ENCODE peak calls at places on chromosomes 5 and 9, in nine cellular contexts. One of them, this sample, is unnamed.

GRCh38 chr9:125538092-125538473 is 168.9 kb downstream of the MAPKAP1 start:
- DNase-seq in choroid plexus epithelial cell: peak; percentile 95
- DNase-seq in mucosa of descending colon: peak; percentile 70
- DNase-seq in astrocyte of the spinal cord: peak; percentile 96
- DNase-seq in WTC11: no peak
- DNase-seq in brain microvascular endothelial cell: peak; percentile 91
- DNase-seq in GM13976: no peak
- DNase-seq in fibroblast of lung: peak; percentile 95
- DNase-seq in IMR-90: peak; percentile 95
- DNase-seq in this sample: peak; percentile 94

GRCh38 chr5:14332746-14333145 is 189.6 kb downstream of the TRIO start:
- DNase-seq in WTC11: no peak
- DNase-seq in astrocyte of the spinal cord: no peak
- DNase-seq in GM13976: no peak
- DNase-seq in choroid plexus epithelial cell: no peak
- DNase-seq in fibroblast of lung: no peak
- DNase-seq in brain microvascular endothelial cell: no peak
- DNase-seq in IMR-90: no peak
- DNase-seq in mucosa of descending colon: no peak
- DNase-seq in this sample: no peak

GRCh38 chr5:1497271-1497777 is 26.4 kb downstream of the LPCAT1 start:
- DNase-seq in choroid plexus epithelial cell: no peak
- DNase-seq in fibroblast of lung: no peak
- DNase-seq in brain microvascular endothelial cell: no peak
- DNase-seq in IMR-90: no peak
- DNase-seq in astrocyte of the spinal cord: no peak
- DNase-seq in mucosa of descending colon: no peak
- DNase-seq in WTC11: no peak
- DNase-seq in GM13976: no peak
- DNase-seq in this sample: no peak

GRCh38 chr5:88889165-88890069 is 6.4 kb upstream of the MEF2C start:
- DNase-seq in astrocyte of the spinal cord: peak; percentile 62
- DNase-seq in mucosa of descending colon: peak; percentile 48
- DNase-seq in fibroblast of lung: peak; percentile 72
- DNase-seq in brain microvascular endothelial cell: no peak
- DNase-seq in IMR-90: peak; percentile 13
- DNase-seq in GM13976: peak; percentile 59
- DNase-seq in WTC11: peak; percentile 54
- DNase-seq in choroid plexus epithelial cell: peak; percentile 40
- DNase-seq in this sample: peak; percentile 34

GRCh38 chr5:104431946-104432345 is 869.4 kb upstream of the NUDT12 start:
- DNase-seq in WTC11: no peak
- DNase-seq in choroid plexus epithelial cell: no peak
- DNase-seq in fibroblast of lung: no peak
- DNase-seq in GM13976: no peak
- DNase-seq in IMR-90: no peak
- DNase-seq in mucosa of descending colon: peak; percentile 15
- DNase-seq in astrocyte of the spinal cord: no peak
- DNase-seq in brain microvascular endothelial cell: no peak
- DNase-seq in this sample: no peak

GRCh38 chr5:125835293-125836172 is 587.7 kb upstream of the GRAMD2B start:
- DNase-seq in GM13976: peak; percentile 12
- DNase-seq in mucosa of descending colon: peak; percentile 66
- DNase-seq in brain microvascular endothelial cell: peak; percentile 39
- DNase-seq in IMR-90: peak; percentile 40
- DNase-seq in fibroblast of lung: peak; percentile 51
- DNase-seq in choroid plexus epithelial cell: peak; percentile 77
- DNase-seq in WTC11: peak; percentile 62
- DNase-seq in astrocyte of the spinal cord: peak; percentile 64
- DNase-seq in this sample: peak; percentile 61

GRCh38 chr9:25850803-25851202 is 172.6 kb upstream of the TUSC1 start:
- DNase-seq in fibroblast of lung: no peak
- DNase-seq in IMR-90: no peak
- DNase-seq in mucosa of descending colon: no peak
- DNase-seq in choroid plexus epithelial cell: no peak
- DNase-seq in GM13976: no peak
- DNase-seq in astrocyte of the spinal cord: no peak
- DNase-seq in WTC11: no peak
- DNase-seq in brain microvascular endothelial cell: no peak
- DNase-seq in this sample: no peak

GRCh38 chr9:105385372-105385985 is 62.4 kb upstream of the FSD1L start:
- DNase-seq in choroid plexus epithelial cell: peak; percentile 27
- DNase-seq in GM13976: peak; percentile 49
- DNase-seq in fibroblast of lung: peak; percentile 45
- DNase-seq in astrocyte of the spinal cord: peak; percentile 25
- DNase-seq in brain microvascular endothelial cell: no peak
- DNase-seq in WTC11: no peak
- DNase-seq in IMR-90: no peak
- DNase-seq in mucosa of descending colon: peak; percentile 33
- DNase-seq in this sample: peak; percentile 63

GRCh38 chr5:172567843-172568242 is 73.2 kb upstream of the NEURL1B start:
- DNase-seq in choroid plexus epithelial cell: no peak
- DNase-seq in astrocyte of the spinal cord: no peak
- DNase-seq in WTC11: no peak
- DNase-seq in GM13976: no peak
- DNase-seq in fibroblast of lung: no peak
- DNase-seq in brain microvascular endothelial cell: no peak
- DNase-seq in IMR-90: no peak
- DNase-seq in mucosa of descending colon: no peak
- DNase-seq in this sample: no peak

GRCh38 chr9:130352081-130352480 is 86.5 kb downstream of the HMCN2 start:
- DNase-seq in astrocyte of the spinal cord: no peak
- DNase-seq in mucosa of descending colon: peak; percentile 64
- DNase-seq in WTC11: no peak
- DNase-seq in fibroblast of lung: no peak
- DNase-seq in choroid plexus epithelial cell: peak; percentile 20
- DNase-seq in GM13976: no peak
- DNase-seq in IMR-90: no peak
- DNase-seq in brain microvascular endothelial cell: no peak
- DNase-seq in this sample: no peak

GRCh38 chr5:111242606-111243005 is 18.4 kb downstream of the CAMK4 start:
- DNase-seq in astrocyte of the spinal cord: no peak
- DNase-seq in choroid plexus epithelial cell: no peak
- DNase-seq in fibroblast of lung: no peak
- DNase-seq in mucosa of descending colon: no peak
- DNase-seq in GM13976: no peak
- DNase-seq in IMR-90: no peak
- DNase-seq in WTC11: no peak
- DNase-seq in brain microvascular endothelial cell: no peak
- DNase-seq in this sample: no peak

GRCh38 chr9:92590386-92590785 is 54.6 kb upstream of the ECM2 start:
- DNase-seq in brain microvascular endothelial cell: no peak
- DNase-seq in GM13976: no peak
- DNase-seq in choroid plexus epithelial cell: peak; percentile 72
- DNase-seq in fibroblast of lung: peak; percentile 47
- DNase-seq in WTC11: no peak
- DNase-seq in IMR-90: peak; percentile 48
- DNase-seq in mucosa of descending colon: peak; percentile 59
- DNase-seq in astrocyte of the spinal cord: peak; percentile 30
- DNase-seq in this sample: peak; percentile 52

GRCh38 chr5:112604741-112605390 is 132.8 kb upstream of the APC start:
- DNase-seq in astrocyte of the spinal cord: no peak
- DNase-seq in IMR-90: no peak
- DNase-seq in mucosa of descending colon: peak; percentile 65
- DNase-seq in fibroblast of lung: no peak
- DNase-seq in brain microvascular endothelial cell: no peak
- DNase-seq in GM13976: peak; percentile 33
- DNase-seq in choroid plexus epithelial cell: peak; percentile 4
- DNase-seq in WTC11: no peak
- DNase-seq in this sample: peak; percentile 11

GRCh38 chr9:72271617-72272478 is 93.2 kb downstream of the ZFAND5 start:
- DNase-seq in astrocyte of the spinal cord: peak; percentile 50
- DNase-seq in fibroblast of lung: peak; percentile 29
- DNase-seq in WTC11: peak; percentile 43
- DNase-seq in IMR-90: peak; percentile 55
- DNase-seq in choroid plexus epithelial cell: peak; percentile 77
- DNase-seq in brain microvascular endothelial cell: peak; percentile 60
- DNase-seq in mucosa of descending colon: peak; percentile 88
- DNase-seq in GM13976: peak; percentile 67
- DNase-seq in this sample: peak; percentile 65

GRCh38 chr5:112951124-112951702 is 25.4 kb upstream of the DCP2 start:
- DNase-seq in IMR-90: no peak
- DNase-seq in fibroblast of lung: no peak
- DNase-seq in choroid plexus epithelial cell: no peak
- DNase-seq in GM13976: no peak
- DNase-seq in brain microvascular endothelial cell: no peak
- DNase-seq in astrocyte of the spinal cord: no peak
- DNase-seq in WTC11: no peak
- DNase-seq in mucosa of descending colon: no peak
- DNase-seq in this sample: no peak

GRCh38 chr5:321726-322251 is 275 bp downstream of the AHRR start:
- DNase-seq in WTC11: no peak
- DNase-seq in astrocyte of the spinal cord: no peak
- DNase-seq in fibroblast of lung: no peak
- DNase-seq in GM13976: peak; percentile 57
- DNase-seq in brain microvascular endothelial cell: no peak
- DNase-seq in IMR-90: no peak
- DNase-seq in mucosa of descending colon: no peak
- DNase-seq in choroid plexus epithelial cell: no peak
- DNase-seq in this sample: no peak
- TF ChIP-seq CTCF in WTC11: no peak
- TF ChIP-seq CTCF in astrocyte of the spinal cord: no peak
- TF ChIP-seq CTCF in fibroblast of lung: no peak
- TF ChIP-seq CTCF in GM13976: no peak
- TF ChIP-seq CTCF in brain microvascular endothelial cell: no peak
- TF ChIP-seq CTCF in IMR-90: no peak
- TF ChIP-seq CTCF in mucosa of descending colon: no peak
- TF ChIP-seq CTCF in choroid plexus epithelial cell: no peak
- TF ChIP-seq CTCF in this sample: no peak

GRCh38 chr9:128721487-128722010 is 2.4 kb downstream of the ZDHHC12 start:
- DNase-seq in IMR-90: no peak
- DNase-seq in WTC11: no peak
- DNase-seq in fibroblast of lung: no peak
- DNase-seq in choroid plexus epithelial cell: no peak
- DNase-seq in mucosa of descending colon: no peak
- DNase-seq in GM13976: no peak
- DNase-seq in brain microvascular endothelial cell: no peak
- DNase-seq in astrocyte of the spinal cord: no peak
- DNase-seq in this sample: no peak

GRCh38 chr9:128718047-128718446 is 5.9 kb downstream of the ZDHHC12 start:
- DNase-seq in fibroblast of lung: no peak
- DNase-seq in astrocyte of the spinal cord: no peak
- DNase-seq in IMR-90: no peak
- DNase-seq in WTC11: no peak
- DNase-seq in brain microvascular endothelial cell: no peak
- DNase-seq in mucosa of descending colon: no peak
- DNase-seq in GM13976: no peak
- DNase-seq in choroid plexus epithelial cell: no peak
- DNase-seq in this sample: no peak

GRCh38 chr9:128720841-128721486 is 3.0 kb downstream of the ZDHHC12 start:
- DNase-seq in GM13976: no peak
- DNase-seq in mucosa of descending colon: no peak
- DNase-seq in brain microvascular endothelial cell: no peak
- DNase-seq in WTC11: no peak
- DNase-seq in choroid plexus epithelial cell: no peak
- DNase-seq in astrocyte of the spinal cord: no peak
- DNase-seq in IMR-90: no peak
- DNase-seq in fibroblast of lung: no peak
- DNase-seq in this sample: no peak

GRCh38 chr9:128718475-128718874 is 5.5 kb downstream of the ZDHHC12 start:
- DNase-seq in WTC11: no peak
- DNase-seq in brain microvascular endothelial cell: no peak
- DNase-seq in choroid plexus epithelial cell: no peak
- DNase-seq in mucosa of descending colon: no peak
- DNase-seq in astrocyte of the spinal cord: no peak
- DNase-seq in IMR-90: no peak
- DNase-seq in fibroblast of lung: no peak
- DNase-seq in GM13976: no peak
- DNase-seq in this sample: no peak

GRCh38 chr9:128719919-128720605 is 3.9 kb downstream of the ZDHHC12 start:
- DNase-seq in WTC11: peak; percentile 47
- DNase-seq in GM13976: no peak
- DNase-seq in fibroblast of lung: no peak
- DNase-seq in choroid plexus epithelial cell: no peak
- DNase-seq in mucosa of descending colon: peak; percentile 32
- DNase-seq in brain microvascular endothelial cell: no peak
- DNase-seq in astrocyte of the spinal cord: no peak
- DNase-seq in IMR-90: no peak
- DNase-seq in this sample: no peak
- TF ChIP-seq CTCF in WTC11: no peak
- TF ChIP-seq CTCF in GM13976: no peak
- TF ChIP-seq CTCF in fibroblast of lung: no peak
- TF ChIP-seq CTCF in choroid plexus epithelial cell: no peak
- TF ChIP-seq CTCF in mucosa of descending colon: no peak
- TF ChIP-seq CTCF in brain microvascular endothelial cell: no peak
- TF ChIP-seq CTCF in astrocyte of the spinal cord: no peak
- TF ChIP-seq CTCF in IMR-90: no peak
- TF ChIP-seq CTCF in this sample: no peak

DNA sequence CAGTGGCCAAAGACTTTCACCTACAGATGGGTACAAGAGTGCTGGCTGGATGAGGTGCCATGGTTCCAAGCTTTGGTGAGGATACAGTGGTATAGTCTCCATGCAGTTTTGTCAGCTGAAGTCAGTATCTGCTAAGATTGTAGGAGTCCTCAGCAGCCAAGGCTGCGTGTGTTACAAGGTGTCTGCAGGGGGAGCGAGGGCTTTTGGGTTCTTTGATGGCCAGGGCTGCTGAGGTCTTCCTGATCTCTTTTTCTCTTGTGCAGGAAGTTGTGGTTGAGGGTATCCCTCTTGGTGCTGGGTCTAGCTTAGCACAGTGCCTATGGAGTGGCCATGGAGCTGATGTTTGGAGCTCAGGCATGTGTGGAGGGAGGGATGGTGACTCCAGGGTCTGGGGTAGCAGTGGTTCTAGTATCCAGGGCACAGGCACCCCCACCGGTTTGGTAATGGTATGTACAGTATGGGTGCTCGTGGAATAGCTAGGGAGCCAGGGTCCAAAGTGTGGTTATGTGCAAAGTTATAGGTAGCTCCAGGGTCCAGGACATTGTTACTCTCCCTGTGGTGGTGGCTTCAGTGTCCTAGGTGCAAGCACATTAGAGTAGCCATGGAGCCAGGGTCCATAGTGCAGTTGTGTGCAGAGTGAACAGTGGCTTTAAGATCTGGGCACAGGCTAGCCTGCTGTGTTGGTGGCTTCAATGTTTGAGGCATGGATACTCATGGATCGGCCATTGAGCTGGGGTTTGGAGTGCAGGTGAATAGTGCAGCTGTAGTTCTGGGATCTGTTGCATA is 36.7 kb downstream of the CNTLN start:
- DNase-seq in choroid plexus epithelial cell: no peak
- DNase-seq in IMR-90: no peak
- DNase-seq in astrocyte of the spinal cord: no peak
- DNase-seq in mucosa of descending colon: no peak
- DNase-seq in brain microvascular endothelial cell: no peak
- DNase-seq in fibroblast of lung: no peak
- DNase-seq in WTC11: no peak
- DNase-seq in GM13976: no peak
- DNase-seq in this sample: no peak
- TF ChIP-seq CTCF in choroid plexus epithelial cell: no peak
- TF ChIP-seq CTCF in IMR-90: no peak
- TF ChIP-seq CTCF in astrocyte of the spinal cord: no peak
- TF ChIP-seq CTCF in mucosa of descending colon: no peak
- TF ChIP-seq CTCF in brain microvascular endothelial cell: no peak
- TF ChIP-seq CTCF in fibroblast of lung: no peak
- TF ChIP-seq CTCF in WTC11: no peak
- TF ChIP-seq CTCF in GM13976: no peak
- TF ChIP-seq CTCF in this sample: no peak

DNA sequence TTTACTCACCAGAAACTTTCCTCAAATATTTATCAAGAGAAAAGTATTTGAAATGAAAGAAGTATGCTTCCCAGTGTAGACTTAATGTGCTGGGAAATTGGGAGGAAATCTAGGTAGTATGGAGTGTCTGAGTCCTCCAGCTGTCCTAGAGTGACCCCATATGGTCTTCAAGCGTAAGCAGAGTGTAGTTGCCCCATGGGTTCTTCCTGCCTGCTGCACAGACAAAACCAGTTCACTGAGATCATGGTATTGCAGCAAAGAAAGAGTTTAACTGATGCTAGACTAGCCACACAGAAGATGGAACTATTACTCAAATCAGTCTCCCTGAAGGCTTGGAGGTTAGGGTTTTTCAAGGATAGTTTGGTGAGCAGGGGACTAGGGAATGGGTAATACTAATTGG is 114.9 kb upstream of the PRLR start:
- DNase-seq in IMR-90: no peak
- DNase-seq in choroid plexus epithelial cell: peak; percentile 12
- DNase-seq in mucosa of descending colon: no peak
- DNase-seq in fibroblast of lung: no peak
- DNase-seq in brain microvascular endothelial cell: no peak
- DNase-seq in astrocyte of the spinal cord: no peak
- DNase-seq in GM13976: no peak
- DNase-seq in WTC11: no peak
- DNase-seq in this sample: peak; percentile 13
- TF ChIP-seq CTCF in IMR-90: no peak
- TF ChIP-seq CTCF in choroid plexus epithelial cell: no peak
- TF ChIP-seq CTCF in mucosa of descending colon: no peak
- TF ChIP-seq CTCF in fibroblast of lung: no peak
- TF ChIP-seq CTCF in brain microvascular endothelial cell: peak; percentile 29
- TF ChIP-seq CTCF in astrocyte of the spinal cord: no peak
- TF ChIP-seq CTCF in GM13976: no peak
- TF ChIP-seq CTCF in WTC11: no peak
- TF ChIP-seq CTCF in this sample: no peak